ENCODE peak calls at places on chromosomes 2 and 18, in four cellular contexts. Y is K562, G is H1, K is GM12878. P is an unnamed sample.

GRCh38 chr18:48589797-48590519 is 51.1 kb downstream of the CTIF start:
- DNase-seq in Y (no peak), G (no peak), K (no peak), P (peak)

GRCh38 chr2:227439214-227439613 is 32.7 kb upstream of the AGFG1 start:
- DNase-seq in Y (no peak), G (no peak), K (no peak), P (no peak)

GRCh38 chr2:231570903-231571302 is 21.8 kb upstream of the TEX44 start:
- DNase-seq in Y (no peak), G (no peak), K (no peak), P (no peak)

GRCh38 chr2:7333189-7333588 is 416.0 kb downstream of the RNF144A start:
- DNase-seq in Y (no peak), G (no peak), K (no peak), P (no peak)

GRCh38 chr2:17470855-17471641 is 47.2 kb downstream of the RAD51AP2 start:
- DNase-seq in Y (peak), G (peak), K (peak), P (peak)

GRCh38 chr18:78659057-78659456 is 320.6 kb upstream of the SALL3 start:
- DNase-seq in Y (no peak), G (no peak), K (no peak), P (no peak)

GRCh38 chr2:187920511-187920910 is 366.3 kb upstream of the TFPI start:
- DNase-seq in Y (no peak), G (no peak), K (no peak), P (no peak)

GRCh38 chr2:223943561-223944008 is 1.6 kb downstream of the WDFY1 start:
- DNase-seq in Y (no peak), G (no peak), K (no peak), P (peak)

GRCh38 chr2:47402555-47402804 is 476 bp upstream of the MSH2 start:
- DNase-seq in Y (no peak), G (no peak), K (no peak), P (no peak)

GRCh38 chr2:39124000-39124769 is 3.3 kb upstream of the SOS1 start:
- DNase-seq in Y (peak), G (peak), K (peak), P (peak)

GRCh38 chr2:88866756-88867155 is 175.3 kb downstream of the RPIA start:
- DNase-seq in Y (no peak), G (no peak), K (no peak), P (no peak)

GRCh38 chr2:99101697-99102096 is 39.8 kb upstream of the C2orf15 start:
- DNase-seq in Y (no peak), G (no peak), K (no peak), P (no peak)

GRCh38 chr2:111669928-111670695 is 213.9 kb downstream of the ANAPC1 start:
- DNase-seq in Y (no peak), G (no peak), K (no peak), P (no peak)

GRCh38 chr2:219645631-219646527 is 18.4 kb downstream of the SLC4A3 start:
- DNase-seq in Y (no peak), G (no peak), K (no peak), P (no peak)

GRCh38 chr18:30957086-30957485 is 85.5 kb downstream of the DSC3 start:
- DNase-seq in Y (no peak), G (no peak), K (no peak), P (no peak)

GRCh38 chr18:43283299-43283698 is 6.0 kb upstream of the SYT4 start:
- DNase-seq in Y (no peak), G (no peak), K (no peak), P (no peak)

GRCh38 chr2:200765995-200766660 is 45.6 kb upstream of the BZW1 start:
- DNase-seq in Y (no peak), G (no peak), K (no peak), P (no peak)

GRCh38 chr2:172399765-172400164 is 27.6 kb upstream of the ITGA6 start:
- DNase-seq in Y (no peak), G (no peak), K (no peak), P (no peak)

GRCh38 chr2:189226017-189226416 is 46.5 kb upstream of the COL5A2 start:
- DNase-seq in Y (no peak), G (no peak), K (no peak), P (no peak)

GRCh38 chr2:119517433-119517832 is 6.8 kb downstream of the SCTR start:
- DNase-seq in Y (peak), G (no peak), K (no peak), P (peak)

GRCh38 chr2:215554689-215555088 is 118.8 kb upstream of the FN1 start:
- DNase-seq in Y (no peak), G (no peak), K (no peak), P (no peak)

GRCh38 chr2:158817596-158817995 is 22.5 kb downstream of the DAPL1 start:
- DNase-seq in Y (no peak), G (no peak), K (no peak), P (no peak)

GRCh38 chr2:105510761-105511669 is 112.2 kb upstream of the FHL2 start:
- DNase-seq in Y (no peak), G (no peak), K (no peak), P (no peak)

GRCh38 chr2:235170536-235171510 is 219.0 kb downstream of the SH3BP4 start:
- DNase-seq in Y (no peak), G (peak), K (no peak), P (peak)

GRCh38 chr2:45780541-45781463 is 129.3 kb downstream of the PRKCE start:
- DNase-seq in Y (no peak), G (no peak), K (no peak), P (no peak)

GRCh38 chr2:185787530-185788145 is 49.0 kb downstream of the FSIP2 start:
- DNase-seq in Y (no peak), G (no peak), K (no peak), P (no peak)

GRCh38 chr2:145123606-145124005 is 603.7 kb upstream of the ZEB2 start:
- DNase-seq in Y (no peak), G (no peak), K (no peak), P (peak)

GRCh38 chr2:204687776-204688175 is 142.5 kb downstream of the PARD3B start:
- DNase-seq in Y (no peak), G (no peak), K (no peak), P (no peak)

GRCh38 chr2:146847846-146848245 is 997.0 kb upstream of the ACVR2A start:
- DNase-seq in Y (no peak), G (no peak), K (no peak), P (no peak)

GRCh38 chr2:133602538-133602937 is 34.3 kb upstream of the NCKAP5 start:
- DNase-seq in Y (no peak), G (no peak), K (no peak), P (no peak)

GRCh38 chr18:21998531-21998930 is 170.9 kb upstream of the GATA6 start:
- DNase-seq in Y (no peak), G (no peak), K (no peak), P (no peak)

GRCh38 chr18:35172009-35172408 is 68.8 kb upstream of the ZNF397 start:
- DNase-seq in Y (no peak), G (no peak), K (no peak), P (no peak)

GRCh38 chr2:157857881-157858280 is 18.2 kb downstream of the ACVR1 start:
- DNase-seq in Y (no peak), G (no peak), K (no peak), P (no peak)

GRCh38 chr2:149331023-149331400 is 625 bp downstream of the LYPD6 start:
- DNase-seq in Y (no peak), G (no peak), K (no peak), P (no peak)

GRCh38 chr2:26477911-26478253 is at the start of gene OTOF:
- DNase-seq in Y (no peak), G (no peak), K (no peak), P (peak)

GRCh38 chr2:236610991-236611821 is 41.6 kb downstream of the ACKR3 start:
- DNase-seq in Y (no peak), G (no peak), K (no peak), P (no peak)

GRCh38 chr2:20596973-20597867 is 53.7 kb downstream of the HS1BP3 start:
- DNase-seq in Y (no peak), G (no peak), K (no peak), P (no peak)

GRCh38 chr2:19250906-19251305 is 107.5 kb downstream of the OSR1 start:
- DNase-seq in Y (no peak), G (no peak), K (no peak), P (no peak)

GRCh38 chr2:33013684-33014110 is 66.9 kb downstream of the LTBP1 start:
- DNase-seq in Y (no peak), G (no peak), K (no peak), P (no peak)

GRCh38 chr2:10208736-10209135 is 86.2 kb downstream of the RRM2 start:
- DNase-seq in Y (no peak), G (no peak), K (no peak), P (no peak)

GRCh38 chr2:42905341-42906114 is 113.1 kb upstream of the HAAO start:
- DNase-seq in Y (no peak), G (no peak), K (no peak), P (peak)
- H3K9ac ChIP-seq in Y (peak), G (no peak), K (no peak), P (no peak)

GRCh38 chr2:239295377-239296019 is 105.3 kb downstream of the HDAC4 start:
- DNase-seq in Y (no peak), G (no peak), K (no peak), P (no peak)
- TF ChIP-seq NRF1 in Y (no peak), G (no peak), K (no peak), P (no peak)

DNA sequence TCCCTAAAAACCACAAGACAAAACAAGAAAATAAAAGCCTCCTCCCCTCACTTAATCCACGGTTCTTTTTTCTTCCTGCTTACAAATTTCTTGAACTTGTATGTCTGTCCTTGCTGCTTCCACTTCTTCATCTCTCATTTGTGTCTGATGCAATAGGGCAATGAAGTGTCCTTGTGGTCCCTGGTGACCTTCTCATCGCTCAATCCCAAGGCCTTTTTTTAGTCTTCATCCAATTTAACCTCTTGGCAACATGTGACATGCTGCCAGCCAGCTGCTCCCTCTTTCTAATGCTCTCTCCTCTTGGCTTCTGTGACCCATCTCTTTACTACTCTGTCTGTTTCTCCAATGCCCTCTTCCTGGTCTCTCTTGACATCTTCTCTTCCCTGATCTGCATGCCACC is 87.6 kb downstream of the SEMA4F start:
- DNase-seq in Y (no peak), G (no peak), K (no peak), P (no peak)
- H3K9ac ChIP-seq in Y (no peak), G (no peak), K (no peak), P (no peak)

GRCh38 chr2:28049416-28049815 is 158.9 kb downstream of the BABAM2 start:
- DNase-seq in Y (no peak), G (no peak), K (no peak), P (no peak)

GRCh38 chr2:28047698-28048097 is 157.2 kb downstream of the BABAM2 start:
- DNase-seq in Y (no peak), G (no peak), K (no peak), P (no peak)

GRCh38 chr2:28048341-28048740 is 157.8 kb downstream of the BABAM2 start:
- DNase-seq in Y (no peak), G (no peak), K (no peak), P (no peak)

GRCh38 chr2:28045676-28046351 is 155.3 kb downstream of the BABAM2 start:
- DNase-seq in Y (no peak), G (no peak), K (no peak), P (no peak)
- TF ChIP-seq NRF1 in Y (no peak), G (no peak), K (no peak), P (no peak)